ENCODE peak calls at places on chromosomes 1 and 21, in five cellular contexts. One of them, this sample, is unnamed.

GRCh38 chr1:216805233-216805632 is 82.0 kb upstream of the ESRRG start:
- DNase-seq in tibial nerve: no peak
- DNase-seq in A549: peak; percentile 2
- DNase-seq in body of pancreas: no peak
- DNase-seq in breast epithelium: no peak
- DNase-seq in this sample: no peak

GRCh38 chr1:90925928-90926869 is 95.6 kb downstream of the ZNF644 start:
- DNase-seq in breast epithelium: no peak
- DNase-seq in tibial nerve: no peak
- DNase-seq in body of pancreas: no peak
- DNase-seq in A549: peak; percentile 2
- DNase-seq in this sample: no peak

GRCh38 chr1:52127181-52128175 is 14.4 kb upstream of the ZFYVE9 start:
- DNase-seq in A549: peak; percentile 59
- DNase-seq in tibial nerve: peak; percentile 38
- DNase-seq in body of pancreas: peak; percentile 55
- DNase-seq in breast epithelium: no peak
- DNase-seq in this sample: peak; percentile 32

GRCh38 chr1:231778009-231778719 is 151.6 kb downstream of the DISC1 start:
- DNase-seq in breast epithelium: peak; percentile 79
- DNase-seq in tibial nerve: peak; percentile 26
- DNase-seq in body of pancreas: peak; percentile 9
- DNase-seq in A549: peak; percentile 19
- DNase-seq in this sample: no peak

GRCh38 chr1:75265792-75266191 is 131.6 kb downstream of the LHX8 start:
- DNase-seq in A549: peak; percentile 33
- DNase-seq in breast epithelium: no peak
- DNase-seq in tibial nerve: no peak
- DNase-seq in body of pancreas: no peak
- DNase-seq in this sample: no peak

GRCh38 chr1:214289574-214290272 is 8.8 kb downstream of the SMYD2 start:
- DNase-seq in A549: no peak
- DNase-seq in breast epithelium: no peak
- DNase-seq in body of pancreas: no peak
- DNase-seq in tibial nerve: no peak
- DNase-seq in this sample: no peak

GRCh38 chr1:203636306-203636705 is 9.7 kb downstream of the ATP2B4 start:
- DNase-seq in tibial nerve: no peak
- DNase-seq in A549: no peak
- DNase-seq in breast epithelium: no peak
- DNase-seq in body of pancreas: no peak
- DNase-seq in this sample: peak; percentile 40

GRCh38 chr1:12776801-12777557 is 3.4 kb downstream of the PRAMEF12 start:
- DNase-seq in body of pancreas: no peak
- DNase-seq in breast epithelium: no peak
- DNase-seq in A549: no peak
- DNase-seq in tibial nerve: no peak
- DNase-seq in this sample: no peak

GRCh38 chr1:160342520-160342919 is 530 bp downstream of the COPA start:
- DNase-seq in tibial nerve: no peak
- DNase-seq in body of pancreas: no peak
- DNase-seq in breast epithelium: no peak
- DNase-seq in A549: peak; percentile 6
- DNase-seq in this sample: no peak

GRCh38 chr1:199302554-199302953 is 663.7 kb downstream of the PTPRC start:
- DNase-seq in A549: no peak
- DNase-seq in body of pancreas: no peak
- DNase-seq in breast epithelium: no peak
- DNase-seq in tibial nerve: no peak
- DNase-seq in this sample: no peak

GRCh38 chr1:37243368-37244082 is 209.2 kb upstream of the GRIK3 start:
- DNase-seq in A549: no peak
- DNase-seq in tibial nerve: no peak
- DNase-seq in breast epithelium: no peak
- DNase-seq in body of pancreas: no peak
- DNase-seq in this sample: no peak

GRCh38 chr1:203582568-203582967 is 44.1 kb upstream of the ATP2B4 start:
- DNase-seq in breast epithelium: no peak
- DNase-seq in tibial nerve: no peak
- DNase-seq in A549: no peak
- DNase-seq in body of pancreas: no peak
- DNase-seq in this sample: no peak

GRCh38 chr1:159429074-159429861 is 2.7 kb upstream of the OR10J4 start:
- DNase-seq in breast epithelium: no peak
- DNase-seq in A549: peak; percentile 39
- DNase-seq in tibial nerve: no peak
- DNase-seq in body of pancreas: no peak
- DNase-seq in this sample: no peak

GRCh38 chr1:198495635-198496034 is 44.8 kb downstream of the ATP6V1G3 start:
- DNase-seq in A549: no peak
- DNase-seq in breast epithelium: no peak
- DNase-seq in body of pancreas: no peak
- DNase-seq in tibial nerve: no peak
- DNase-seq in this sample: no peak

GRCh38 chr1:93638307-93638847 is 43.3 kb downstream of the BCAR3 start:
- DNase-seq in tibial nerve: no peak
- DNase-seq in A549: no peak
- DNase-seq in body of pancreas: peak; percentile 40
- DNase-seq in breast epithelium: no peak
- DNase-seq in this sample: no peak

GRCh38 chr1:85132078-85132715 is 68.6 kb downstream of the SYDE2 start:
- DNase-seq in breast epithelium: no peak
- DNase-seq in tibial nerve: no peak
- DNase-seq in body of pancreas: peak; percentile 66
- DNase-seq in A549: no peak
- DNase-seq in this sample: no peak

GRCh38 chr1:220881918-220882891 is 3.0 kb downstream of the HLX start:
- DNase-seq in body of pancreas: no peak
- DNase-seq in A549: no peak
- DNase-seq in breast epithelium: no peak
- DNase-seq in tibial nerve: no peak
- DNase-seq in this sample: peak; percentile 24

GRCh38 chr1:41574842-41575241 is 90.4 kb upstream of the EDN2 start:
- DNase-seq in breast epithelium: no peak
- DNase-seq in A549: no peak
- DNase-seq in tibial nerve: no peak
- DNase-seq in body of pancreas: no peak
- DNase-seq in this sample: no peak

GRCh38 chr1:156676820-156677615 is at the start of gene NES:
- DNase-seq in breast epithelium: no peak
- DNase-seq in tibial nerve: peak; percentile 53
- DNase-seq in A549: peak; percentile 44
- DNase-seq in body of pancreas: no peak
- DNase-seq in this sample: peak; percentile 86

GRCh38 chr21:42567181-42567560 is 53.5 kb downstream of the SLC37A1 start:
- DNase-seq in breast epithelium: peak; percentile 12
- DNase-seq in A549: no peak
- DNase-seq in tibial nerve: no peak
- DNase-seq in body of pancreas: no peak
- DNase-seq in this sample: peak; percentile 6

GRCh38 chr1:243924188-243924587 is 74.1 kb upstream of the AKT3 start:
- DNase-seq in body of pancreas: no peak
- DNase-seq in tibial nerve: no peak
- DNase-seq in breast epithelium: no peak
- DNase-seq in A549: peak; percentile 36
- DNase-seq in this sample: no peak

GRCh38 chr21:45404726-45405270 is at the start of gene COL18A1:
- DNase-seq in A549: peak; percentile 22
- DNase-seq in breast epithelium: no peak
- DNase-seq in body of pancreas: peak; percentile 68
- DNase-seq in tibial nerve: no peak
- DNase-seq in this sample: peak; percentile 73

GRCh38 chr1:15100369-15101111 is 53.0 kb upstream of the TMEM51 start:
- DNase-seq in body of pancreas: peak; percentile 75
- DNase-seq in tibial nerve: peak; percentile 40
- DNase-seq in breast epithelium: no peak
- DNase-seq in A549: peak; percentile 50
- DNase-seq in this sample: peak; percentile 28

GRCh38 chr1:67528141-67528540 is 97.9 kb upstream of the SERBP1 start:
- DNase-seq in body of pancreas: no peak
- DNase-seq in breast epithelium: no peak
- DNase-seq in tibial nerve: no peak
- DNase-seq in A549: no peak
- DNase-seq in this sample: no peak

GRCh38 chr1:29453502-29454240 is 217.3 kb downstream of the PTPRU start:
- DNase-seq in A549: peak; percentile 58
- DNase-seq in tibial nerve: no peak
- DNase-seq in body of pancreas: peak; percentile 46
- DNase-seq in breast epithelium: peak; percentile 31
- DNase-seq in this sample: peak; percentile 41

GRCh38 chr1:16206547-16207317 is 5.7 kb downstream of the ARHGEF19 start:
- DNase-seq in breast epithelium: peak; percentile 97
- DNase-seq in body of pancreas: peak; percentile 98
- DNase-seq in A549: peak; percentile 97
- DNase-seq in tibial nerve: peak; percentile 93
- DNase-seq in this sample: peak; percentile 98

GRCh38 chr1:16204634-16205332 is 7.7 kb downstream of the ARHGEF19 start:
- DNase-seq in A549: peak; percentile 21
- DNase-seq in breast epithelium: no peak
- DNase-seq in body of pancreas: peak; percentile 73
- DNase-seq in tibial nerve: no peak
- DNase-seq in this sample: peak; percentile 53

GRCh38 chr1:16205891-16206546 is 6.4 kb downstream of the ARHGEF19 start:
- DNase-seq in body of pancreas: peak; percentile 27
- DNase-seq in A549: peak; percentile 10
- DNase-seq in breast epithelium: no peak
- DNase-seq in tibial nerve: no peak
- DNase-seq in this sample: no peak

GRCh38 chr1:16204216-16204615 is 8.2 kb downstream of the ARHGEF19 start:
- DNase-seq in body of pancreas: no peak
- DNase-seq in tibial nerve: no peak
- DNase-seq in A549: no peak
- DNase-seq in breast epithelium: no peak
- DNase-seq in this sample: no peak

DNA sequence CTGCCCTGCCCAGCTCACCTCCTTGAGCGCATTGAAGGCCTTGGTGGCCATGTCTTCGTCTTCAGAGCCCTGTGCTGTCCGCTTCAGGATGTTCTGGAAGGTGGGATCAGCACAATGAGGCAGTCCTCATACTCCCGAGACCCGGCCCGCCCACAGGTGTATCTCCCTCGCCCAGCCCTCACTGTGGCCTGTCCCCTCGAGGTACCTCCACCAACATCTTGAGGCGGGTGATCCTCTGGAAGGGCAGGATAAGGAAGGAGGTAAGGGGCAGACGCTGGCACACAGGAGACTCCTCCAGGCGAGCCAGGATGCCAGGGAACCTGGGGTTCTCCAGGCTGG is 7.2 kb downstream of the ARHGEF19 start:
- DNase-seq in breast epithelium: no peak
- DNase-seq in A549: no peak
- DNase-seq in body of pancreas: no peak
- DNase-seq in tibial nerve: no peak
- DNase-seq in this sample: peak; percentile 48
- TF ChIP-seq POLR2A in breast epithelium: no peak
- TF ChIP-seq POLR2A in A549: no peak
- TF ChIP-seq POLR2A in body of pancreas: no peak
- TF ChIP-seq POLR2A in tibial nerve: no peak
- TF ChIP-seq POLR2A in this sample: no peak

GRCh38 chr1:26991310-26992116 is 2.0 kb upstream of the TRNP1 start:
- DNase-seq in A549: peak; percentile 91
- DNase-seq in body of pancreas: peak; percentile 30
- DNase-seq in breast epithelium: no peak
- DNase-seq in tibial nerve: no peak
- DNase-seq in this sample: no peak

GRCh38 chr1:26994772-26995625 is 1.5 kb downstream of the TRNP1 start:
- DNase-seq in tibial nerve: no peak
- DNase-seq in body of pancreas: no peak
- DNase-seq in breast epithelium: no peak
- DNase-seq in A549: no peak
- DNase-seq in this sample: no peak

GRCh38 chr1:26994020-26994745 is 691 bp downstream of the TRNP1 start:
- DNase-seq in breast epithelium: no peak
- DNase-seq in tibial nerve: no peak
- DNase-seq in body of pancreas: peak; percentile 50
- DNase-seq in A549: no peak
- DNase-seq in this sample: no peak

GRCh38 chr1:26996024-26996423 is 2.5 kb downstream of the TRNP1 start:
- DNase-seq in A549: peak; percentile 34
- DNase-seq in tibial nerve: no peak
- DNase-seq in breast epithelium: no peak
- DNase-seq in body of pancreas: no peak
- DNase-seq in this sample: no peak

DNA sequence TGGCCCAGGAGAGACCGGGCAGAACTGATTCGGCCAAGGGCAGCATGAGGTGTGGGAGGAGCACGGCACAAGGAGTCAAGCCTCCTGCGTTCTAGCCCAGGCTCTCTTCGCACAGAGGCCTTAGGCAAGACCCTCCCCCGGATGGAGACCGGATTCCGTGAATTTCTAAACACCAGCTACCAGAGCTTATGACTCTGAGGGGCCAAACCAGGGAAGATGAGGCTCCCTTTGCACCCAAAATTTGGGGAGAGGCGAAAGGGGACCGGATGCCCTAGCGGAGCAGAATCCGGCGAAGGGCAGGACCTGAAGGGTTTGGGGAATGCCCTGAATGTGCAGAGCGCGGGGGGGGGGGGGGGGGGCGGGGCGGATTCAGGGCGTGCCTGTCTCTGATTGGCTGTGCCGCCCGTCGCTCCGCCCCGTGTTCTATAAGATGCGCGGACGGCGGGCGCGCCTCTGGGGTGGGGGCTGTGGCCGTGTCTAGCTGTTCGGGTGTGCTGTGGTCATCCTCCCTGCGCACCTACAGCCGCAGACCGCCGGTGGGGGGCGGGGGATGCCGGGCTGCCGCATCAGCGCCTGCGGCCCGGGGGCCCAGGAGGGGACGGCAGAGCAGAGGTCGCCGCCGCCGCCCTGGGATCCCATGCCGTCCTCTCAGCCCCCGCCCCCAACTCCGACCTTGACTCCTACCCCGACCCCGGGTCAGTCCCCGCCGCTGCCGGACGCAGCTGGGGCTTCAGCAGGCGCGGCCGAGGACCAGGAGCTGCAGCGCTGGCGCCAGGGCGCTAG is at the start of gene TRNP1:
- DNase-seq in tibial nerve: peak; percentile 61
- DNase-seq in body of pancreas: peak; percentile 84
- DNase-seq in A549: peak; percentile 91
- DNase-seq in breast epithelium: peak; percentile 73
- DNase-seq in this sample: peak; percentile 72
- TF ChIP-seq POLR2A in tibial nerve: peak; percentile 58
- TF ChIP-seq POLR2A in body of pancreas: peak; percentile 93
- TF ChIP-seq POLR2A in A549: peak; percentile 99
- TF ChIP-seq POLR2A in breast epithelium: peak; percentile 57
- TF ChIP-seq POLR2A in this sample: peak; percentile 23

GRCh38 chr1:202018476-202019234 is 8.3 kb downstream of the ELF3 start:
- DNase-seq in tibial nerve: no peak
- DNase-seq in body of pancreas: peak; percentile 94
- DNase-seq in breast epithelium: peak; percentile 88
- DNase-seq in A549: peak; percentile 99
- DNase-seq in this sample: no peak
- TF ChIP-seq POLR2A in tibial nerve: no peak
- TF ChIP-seq POLR2A in body of pancreas: peak; percentile 35
- TF ChIP-seq POLR2A in breast epithelium: no peak
- TF ChIP-seq POLR2A in A549: no peak
- TF ChIP-seq POLR2A in this sample: no peak

GRCh38 chr1:45038240-45038639 is 26.2 kb downstream of the UROD start:
- DNase-seq in body of pancreas: no peak
- DNase-seq in tibial nerve: no peak
- DNase-seq in A549: no peak
- DNase-seq in breast epithelium: no peak
- DNase-seq in this sample: no peak
- TF ChIP-seq POLR2A in body of pancreas: no peak
- TF ChIP-seq POLR2A in tibial nerve: no peak
- TF ChIP-seq POLR2A in A549: no peak
- TF ChIP-seq POLR2A in breast epithelium: no peak
- TF ChIP-seq POLR2A in this sample: no peak